ENCODE peak calls at places on chromosomes 16 and 17, in four cellular contexts. One of them, this sample, is unnamed.

GRCh38 chr17:67376509-67376891 is 581 bp upstream of the PITPNC1 start:
- DNase-seq in right cardiac atrium: no peak
- DNase-seq in heart left ventricle: no peak
- DNase-seq in CD8-positive, alpha-beta memory T cell: no peak
- DNase-seq in this sample: peak; percentile 44

GRCh38 chr17:20033410-20033809 is 24.3 kb downstream of the SPECC1 start:
- DNase-seq in right cardiac atrium: no peak
- DNase-seq in heart left ventricle: no peak
- DNase-seq in CD8-positive, alpha-beta memory T cell: no peak
- DNase-seq in this sample: no peak

GRCh38 chr16:47574091-47575054 is 113.2 kb downstream of the PHKB start:
- DNase-seq in right cardiac atrium: no peak
- DNase-seq in heart left ventricle: no peak
- DNase-seq in CD8-positive, alpha-beta memory T cell: no peak
- DNase-seq in this sample: peak; percentile 68

GRCh38 chr16:70252355-70252988 is 732 bp upstream of the EXOSC6 start:
- DNase-seq in right cardiac atrium: peak; percentile 62
- DNase-seq in heart left ventricle: no peak
- DNase-seq in CD8-positive, alpha-beta memory T cell: no peak
- DNase-seq in this sample: no peak

GRCh38 chr16:87391324-87391949 is 699 bp upstream of the MAP1LC3B start:
- DNase-seq in right cardiac atrium: peak; percentile 92
- DNase-seq in heart left ventricle: peak; percentile 77
- DNase-seq in CD8-positive, alpha-beta memory T cell: no peak
- DNase-seq in this sample: no peak

GRCh38 chr16:22189473-22190168 is 16.5 kb upstream of the EEF2K start:
- DNase-seq in right cardiac atrium: peak; percentile 86
- DNase-seq in heart left ventricle: peak; percentile 65
- DNase-seq in CD8-positive, alpha-beta memory T cell: peak; percentile 90
- DNase-seq in this sample: peak; percentile 95

GRCh38 chr16:1420111-1420539 is 422 bp downstream of the UQCC4 start:
- DNase-seq in right cardiac atrium: peak; percentile 64
- DNase-seq in heart left ventricle: peak; percentile 45
- DNase-seq in CD8-positive, alpha-beta memory T cell: no peak
- DNase-seq in this sample: peak; percentile 21

GRCh38 chr16:11708421-11708820 is 34.2 kb downstream of the TXNDC11 start:
- DNase-seq in right cardiac atrium: no peak
- DNase-seq in heart left ventricle: no peak
- DNase-seq in CD8-positive, alpha-beta memory T cell: no peak
- DNase-seq in this sample: no peak

GRCh38 chr16:70428178-70428998 is 10.5 kb downstream of the ST3GAL2 start:
- DNase-seq in right cardiac atrium: peak; percentile 98
- DNase-seq in heart left ventricle: peak; percentile 99
- DNase-seq in CD8-positive, alpha-beta memory T cell: no peak
- DNase-seq in this sample: no peak

GRCh38 chr17:69723741-69724140 is 309.2 kb downstream of the MAP2K6 start:
- DNase-seq in right cardiac atrium: no peak
- DNase-seq in heart left ventricle: no peak
- DNase-seq in CD8-positive, alpha-beta memory T cell: no peak
- DNase-seq in this sample: no peak